ENCODE peak calls at places on chromosomes 11 and 22, in five cellular contexts. L, I, U, N and J are unnamed samples.

GRCh38 chr22:35896306-35896705 is 132.3 kb downstream of the RBFOX2 start:
- DNase-seq in I (no peak), U (no peak), N (no peak), L (no peak), J (no peak)

GRCh38 chr22:46984751-46985506 is 222.5 kb downstream of the TBC1D22A start:
- DNase-seq in N (no peak), U (no peak), L (no peak), I (no peak), J (no peak)

GRCh38 chr11:125371451-125371935 is 124.6 kb downstream of the FEZ1 start:
- DNase-seq in I (no peak), U (no peak), L (peak; percentile 88), N (no peak), J (no peak)

GRCh38 chr22:37998543-37998942 is 14.2 kb upstream of the SOX10 start:
- DNase-seq in L (no peak), N (peak; percentile 61), U (no peak), I (no peak), J (no peak)

GRCh38 chr11:10307411-10308207 is 2.7 kb downstream of the ADM start:
- DNase-seq in U (peak; percentile 87), N (peak; percentile 71), L (peak; percentile 93), I (peak; percentile 91), J (peak; percentile 60)

GRCh38 chr22:48407256-48407955 is 1420.3 kb downstream of the BRD1 start:
- DNase-seq in U (no peak), N (no peak), I (no peak), L (no peak), J (no peak)

GRCh38 chr11:102244681-102245409 is 72.4 kb upstream of the BIRC3 start:
- DNase-seq in N (no peak), U (no peak), I (peak; percentile 20), L (no peak), J (no peak)

GRCh38 chr11:62896049-62896448 is 15.4 kb downstream of the SLC3A2 start:
- DNase-seq in U (no peak), I (no peak), L (no peak), N (no peak), J (no peak)

GRCh38 chr22:50303848-50304527 is 3.5 kb downstream of the PLXNB2 start:
- DNase-seq in U (no peak), I (no peak), L (peak; percentile 73), N (peak; percentile 23), J (no peak)

GRCh38 chr11:18772211-18772610 is 19.4 kb downstream of the PTPN5 start:
- DNase-seq in L (no peak), N (no peak), U (no peak), I (no peak), J (no peak)

GRCh38 chr22:34638128-34638527 is 427.8 kb upstream of the ISX start:
- DNase-seq in I (no peak), L (no peak), N (no peak), U (no peak), J (no peak)

GRCh38 chr11:111269146-111269868 is 23.8 kb downstream of the POU2AF2 start:
- DNase-seq in U (no peak), N (peak; percentile 81), L (no peak), I (no peak), J (no peak)

GRCh38 chr11:44029507-44029845 is 18.3 kb upstream of the ACCSL start:
- DNase-seq in I (no peak), N (no peak), L (no peak), U (no peak), J (no peak)

GRCh38 chr22:50016308-50016987 is 3.9 kb upstream of the IL17REL start:
- DNase-seq in L (no peak), U (no peak), I (no peak), N (no peak), J (no peak)

GRCh38 chr11:64321533-64321932 is 3.6 kb downstream of the PRDX5 start:
- DNase-seq in I (no peak), L (no peak), U (no peak), N (no peak), J (no peak)

GRCh38 chr11:111355956-111356659 is 23.0 kb downstream of the POU2AF1 start:
- DNase-seq in I (no peak), L (no peak), N (peak; percentile 30), U (no peak), J (no peak)

GRCh38 chr22:40620464-40621046 is 16.0 kb downstream of the MRTFA start:
- DNase-seq in N (no peak), U (peak; percentile 68), I (peak; percentile 32), L (no peak), J (no peak)

GRCh38 chr11:29256580-29256979 is 760.2 kb downstream of the KCNA4 start:
- DNase-seq in L (no peak), U (no peak), I (no peak), N (no peak), J (no peak)

GRCh38 chr11:117840881-117841581 is 16.5 kb upstream of the FXYD2 start:
- DNase-seq in U (no peak), I (no peak), L (peak; percentile 26), N (no peak), J (no peak)

GRCh38 chr11:63548178-63548577 is 11.6 kb downstream of the PLAAT4 start:
- DNase-seq in U (no peak), L (no peak), N (no peak), I (no peak), J (no peak)

GRCh38 chr22:50009251-50009650 is 3.3 kb downstream of the IL17REL start:
- DNase-seq in N (no peak), I (no peak), U (no peak), L (peak; percentile 46), J (no peak)

GRCh38 chr11:31870609-31871309 is 59.6 kb upstream of the PAX6 start:
- DNase-seq in U (peak; percentile 66), L (peak; percentile 84), N (peak; percentile 43), I (peak; percentile 47), J (no peak)

GRCh38 chr11:107561688-107562087 is 3.8 kb downstream of the ALKBH8 start:
- DNase-seq in L (no peak), I (no peak), N (no peak), U (peak; percentile 16), J (no peak)

GRCh38 chr11:19301336-19301735 is 60.6 kb upstream of the E2F8 start:
- DNase-seq in I (no peak), N (no peak), U (no peak), L (no peak), J (no peak)

GRCh38 chr11:14336507-14337503 is 22.2 kb downstream of the RRAS2 start:
- DNase-seq in N (peak; percentile 85), I (peak; percentile 66), U (peak; percentile 60), L (no peak), J (no peak)

GRCh38 chr11:27388869-27389268 is 25.9 kb upstream of the CCDC34 start:
- DNase-seq in L (no peak), N (no peak), I (no peak), U (peak; percentile 43), J (no peak)

GRCh38 chr22:31952094-31952401 is 7.7 kb downstream of the YWHAH start:
- DNase-seq in U (no peak), N (no peak), I (no peak), L (no peak), J (no peak)

GRCh38 chr11:70440206-70440605 is 41.9 kb downstream of the CTTN start:
- DNase-seq in I (no peak), N (no peak), U (no peak), L (no peak), J (no peak)

GRCh38 chr11:133833101-133833898 is 12.0 kb downstream of the SPATA19 start:
- DNase-seq in I (no peak), U (no peak), L (peak; percentile 43), N (no peak), J (no peak)

GRCh38 chr22:30614268-30614667 is 7.3 kb downstream of the TCN2 start:
- DNase-seq in N (no peak), I (no peak), U (no peak), L (no peak), J (no peak)

GRCh38 chr11:64419818-64420485 is 61.0 kb downstream of the RPS6KA4 start:
- DNase-seq in I (no peak), N (no peak), U (no peak), L (no peak), J (no peak)

GRCh38 chr11:67111261-67111660 is 7.8 kb upstream of the KDM2A start:
- DNase-seq in N (no peak), U (no peak), I (no peak), L (no peak), J (no peak)

GRCh38 chr11:68146704-68147474 is 25.7 kb upstream of the CHKA start:
- DNase-seq in L (no peak), N (peak; percentile 97), U (peak; percentile 80), I (peak; percentile 89), J (no peak)

GRCh38 chr11:68145120-68145866 is 24.1 kb upstream of the CHKA start:
- DNase-seq in L (no peak), N (peak; percentile 92), U (no peak), I (peak; percentile 29), J (no peak)

GRCh38 chr11:68148071-68148805 is 27.1 kb upstream of the CHKA start:
- DNase-seq in N (no peak), L (no peak), U (no peak), I (no peak), J (no peak)

GRCh38 chr11:68143310-68143689 is 22.1 kb upstream of the CHKA start:
- DNase-seq in L (no peak), U (no peak), N (no peak), I (no peak), J (no peak)

DNA sequence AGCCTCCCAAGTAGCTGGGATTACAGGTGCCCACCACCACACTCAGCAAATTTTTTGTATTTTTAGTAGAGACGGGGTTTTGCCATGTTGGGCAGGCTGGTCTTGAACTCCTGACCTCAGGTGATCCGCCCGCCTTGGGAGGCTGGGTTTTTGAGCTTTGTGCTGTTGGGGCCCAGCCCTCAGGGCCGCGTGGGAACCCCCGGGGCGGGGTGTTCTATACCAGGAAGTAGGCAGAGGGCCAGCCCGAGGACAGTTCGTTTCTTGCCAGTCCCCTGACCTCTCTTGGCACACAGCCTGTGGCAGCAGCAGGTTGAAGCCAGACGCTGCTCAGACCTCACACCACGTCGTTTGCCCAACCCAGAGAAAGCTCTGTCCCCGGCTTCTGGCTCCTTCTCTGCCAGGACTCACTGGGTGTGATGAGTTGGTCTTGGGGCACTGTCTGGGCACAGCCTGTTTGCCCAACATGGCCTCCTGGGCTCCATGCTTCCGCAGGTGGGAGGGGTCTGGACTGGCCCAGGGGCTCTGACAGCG is 24.9 kb upstream of the CHKA start:
- DNase-seq in U (no peak), I (peak; percentile 49), L (no peak), N (peak; percentile 65), J (no peak)
- TF ChIP-seq KDM1A in U (no peak), I (no peak), L (no peak), N (no peak), J (no peak)

GRCh38 chr22:25154686-25154999 is 45.0 kb upstream of the CRYBB3 start:
- DNase-seq in I (no peak), U (no peak), N (no peak), L (no peak), J (no peak)
- TF ChIP-seq KDM1A in I (no peak), U (no peak), N (no peak), L (no peak), J (no peak)

DNA sequence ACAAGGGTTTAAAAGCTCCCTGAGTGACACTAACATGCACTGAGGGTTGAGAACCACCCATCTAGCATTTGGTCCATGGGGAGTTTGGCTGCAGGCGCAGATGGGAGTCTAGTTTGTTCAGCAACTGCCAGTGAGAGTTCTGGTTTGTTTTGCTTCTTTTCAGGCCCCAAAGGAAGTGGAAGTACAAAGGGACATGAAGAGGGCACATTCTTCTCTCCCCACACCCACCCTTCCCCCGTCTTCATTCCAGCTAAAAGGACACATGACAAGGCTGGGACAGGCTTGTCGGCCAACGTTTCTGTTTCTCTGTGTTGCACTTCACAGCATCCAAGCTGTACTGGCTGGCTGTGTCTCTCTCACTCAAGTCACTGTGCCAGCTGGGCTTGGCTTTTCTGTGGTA is 8.2 kb upstream of the ENDOD1 start:
- DNase-seq in L (no peak), N (no peak), U (no peak), I (no peak), J (no peak)
- TF ChIP-seq KDM1A in L (no peak), N (no peak), U (no peak), I (no peak), J (no peak)

GRCh38 chr11:12540075-12540685 is 134.0 kb upstream of the TEAD1 start:
- DNase-seq in L (no peak), U (no peak), I (no peak), N (no peak), J (no peak)
- TF ChIP-seq KDM1A in L (no peak), U (no peak), I (no peak), N (no peak), J (no peak)